ENCODE peak calls at places on chromosomes 1 and 21, in six cellular contexts. Q is HCT116, L is sigmoid colon, R is esophagus muscularis mucosa, V is spleen, M is endothelial cell of umbilical vein. H is an unnamed sample.

GRCh38 chr1:41361495-41362356 is 492 bp downstream of the FOXO6 start:
- DNase-seq in Q (no peak), L (no peak), R (no peak), V (peak; percentile 90), M (peak; percentile 14), H (no peak)

GRCh38 chr1:55329091-55329490 is 113.9 kb upstream of the USP24 start:
- DNase-seq in Q (no peak), L (no peak), R (no peak), V (no peak), M (no peak), H (no peak)

GRCh38 chr1:20100632-20101355 is 18.5 kb downstream of the PLA2G2D start:
- DNase-seq in Q (peak; percentile 52), L (peak; percentile 70), R (no peak), V (no peak), M (peak; percentile 43), H (peak; percentile 46)

GRCh38 chr1:222464841-222465210 is 83.1 kb downstream of the HHIPL2 start:
- DNase-seq in Q (peak; percentile 68), L (peak; percentile 67), R (no peak), V (peak; percentile 84), M (peak; percentile 75), H (peak; percentile 44)

GRCh38 chr1:28028873-28029654 is 59.3 kb downstream of the EYA3 start:
- DNase-seq in Q (no peak), L (no peak), R (no peak), V (no peak), M (peak; percentile 75), H (no peak)

GRCh38 chr1:147627435-147628110 is 42.8 kb downstream of the ACP6 start:
- DNase-seq in Q (peak; percentile 13), L (no peak), R (no peak), V (peak; percentile 86), M (peak; percentile 48), H (peak; percentile 49)

GRCh38 chr1:84435159-84435558 is 36.9 kb downstream of the DNASE2B start:
- DNase-seq in Q (no peak), L (no peak), R (no peak), V (no peak), M (no peak), H (no peak)

GRCh38 chr21:42547001-42547905 is 33.6 kb downstream of the SLC37A1 start:
- DNase-seq in Q (no peak), L (peak; percentile 56), R (no peak), V (peak; percentile 66), M (no peak), H (no peak)

GRCh38 chr1:17121881-17122280 is 2.6 kb upstream of the PADI2 start:
- DNase-seq in Q (no peak), L (no peak), R (no peak), V (peak; percentile 65), M (no peak), H (no peak)

GRCh38 chr1:158806909-158807601 is 24.1 kb upstream of the MNDA start:
- DNase-seq in Q (no peak), L (no peak), R (no peak), V (no peak), M (no peak), H (no peak)

GRCh38 chr21:36719614-36720013 is 20.7 kb downstream of the SIM2 start:
- DNase-seq in Q (no peak), L (peak; percentile 20), R (no peak), V (peak; percentile 28), M (no peak), H (peak; percentile 93)

GRCh38 chr1:25469177-25469576 is 38.5 kb downstream of the MACO1 start:
- DNase-seq in Q (no peak), L (no peak), R (no peak), V (no peak), M (peak; percentile 81), H (no peak)

GRCh38 chr1:175015243-175015642 is 8.0 kb downstream of the MRPS14 start:
- DNase-seq in Q (no peak), L (no peak), R (no peak), V (no peak), M (no peak), H (no peak)

GRCh38 chr1:1627842-1628655 is 3.9 kb upstream of the MMP23B start:
- DNase-seq in Q (peak; percentile 48), L (peak; percentile 65), R (no peak), V (peak; percentile 87), M (no peak), H (no peak)

GRCh38 chr21:33685613-33686197 is 43.4 kb downstream of the ITSN1 start:
- DNase-seq in Q (no peak), L (no peak), R (no peak), V (no peak), M (peak; percentile 82), H (no peak)

GRCh38 chr1:225299624-225300023 is 128.2 kb downstream of the LBR start:
- DNase-seq in Q (no peak), L (no peak), R (no peak), V (no peak), M (no peak), H (no peak)

GRCh38 chr1:117663156-117663902 is 57.5 kb downstream of the TENT5C start:
- DNase-seq in Q (no peak), L (no peak), R (no peak), V (no peak), M (no peak), H (no peak)

GRCh38 chr1:38068220-38068979 is 21.8 kb upstream of the POU3F1 start:
- DNase-seq in Q (no peak), L (no peak), R (no peak), V (no peak), M (no peak), H (no peak)

DNA sequence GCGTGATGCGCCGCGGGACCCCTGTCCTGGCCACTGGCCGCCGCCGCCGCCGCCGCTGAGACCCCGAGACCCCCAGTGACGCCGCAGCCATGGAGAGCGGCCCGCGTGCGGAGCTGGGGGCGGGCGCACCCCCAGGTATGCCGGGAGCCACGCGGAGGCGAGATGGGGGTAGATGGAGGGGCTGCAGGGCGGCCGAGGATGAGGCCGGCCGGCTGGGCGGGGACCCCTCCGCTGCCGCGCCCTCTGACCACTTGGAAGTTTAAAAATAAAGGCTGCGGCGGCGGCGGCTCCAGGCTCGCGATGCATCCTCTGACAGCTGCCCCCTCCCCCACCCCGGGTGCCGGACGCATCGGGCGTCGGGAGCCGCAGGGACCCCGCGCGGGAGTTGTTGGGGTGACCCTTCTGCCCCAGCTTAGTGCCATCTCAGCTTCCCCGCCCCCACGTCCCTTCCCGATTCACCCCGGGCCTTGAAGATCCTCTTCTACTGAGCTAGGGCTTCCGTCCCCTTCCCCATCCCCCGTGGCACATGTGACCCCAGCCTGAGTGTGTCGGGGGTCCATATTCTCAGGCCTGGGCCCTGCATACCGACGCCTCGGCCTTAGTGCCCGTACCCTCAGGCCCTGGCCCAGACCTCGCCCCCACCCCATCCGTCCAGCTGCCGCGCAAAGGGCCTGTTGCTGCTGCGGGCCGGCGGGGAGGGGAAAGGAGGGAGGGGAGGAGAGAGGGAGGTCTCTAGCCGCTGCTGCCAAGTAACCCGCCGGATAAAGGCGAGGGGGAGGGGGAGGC is 562 bp downstream of the MAP7D1 start:
- DNase-seq in Q (no peak), L (peak; percentile 85), R (no peak), V (peak; percentile 93), M (peak; percentile 82), H (peak; percentile 67)
- TF ChIP-seq POLR2AphosphoS5 in Q (peak; percentile 25), L (peak; percentile 64), R (peak; percentile 39), V (peak; percentile 82), M (peak; percentile 16), H (no peak)

DNA sequence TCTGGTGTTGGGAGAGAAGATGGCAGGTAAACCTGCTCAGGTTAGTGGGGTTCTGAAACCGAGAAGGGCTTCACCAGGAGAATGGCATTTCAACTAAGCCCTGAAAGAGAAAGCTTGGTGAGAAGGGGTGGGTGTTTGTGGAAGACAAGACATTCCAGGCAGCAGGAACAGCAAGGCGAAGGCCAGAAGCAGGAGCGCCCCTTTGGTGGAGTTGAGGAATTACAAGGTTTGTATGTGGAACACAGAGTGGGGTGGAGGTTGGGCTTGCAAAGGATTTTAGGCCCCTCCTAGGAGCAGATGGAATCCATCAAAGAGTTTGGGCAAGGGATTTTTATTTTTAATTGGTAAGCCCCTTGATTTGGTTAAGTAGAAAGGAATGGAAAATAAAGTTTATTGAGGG is 24.8 kb upstream of the ELOA start:
- DNase-seq in Q (peak; percentile 56), L (no peak), R (no peak), V (peak; percentile 30), M (peak; percentile 29), H (no peak)
- TF ChIP-seq CTCF in Q (peak; percentile 13), L (no peak), R (peak; percentile 42), V (peak; percentile 15), M (peak; percentile 43), H (peak; percentile 17)

GRCh38 chr1:5447479-5448070 is 544.6 kb downstream of the NPHP4 start:
- DNase-seq in Q (no peak), L (no peak), R (no peak), V (no peak), M (no peak), H (peak; percentile 56)

GRCh38 chr1:5448486-5448885 is 543.7 kb downstream of the NPHP4 start:
- DNase-seq in Q (peak; percentile 1), L (no peak), R (no peak), V (no peak), M (no peak), H (no peak)

GRCh38 chr1:5444365-5444890 is 547.8 kb downstream of the NPHP4 start:
- DNase-seq in Q (no peak), L (no peak), R (no peak), V (no peak), M (no peak), H (no peak)
- H3K9me3 ChIP-seq in Q (no peaks in the 10 kb centered on the region), L (no peaks in the 10 kb centered on the region), R (peaks cover 11% of the 10 kb centered on the region), V (no peaks in the 10 kb centered on the region), M (peaks cover 10% of the 10 kb centered on the region), H (no peaks in the 10 kb centered on the region)

GRCh38 chr1:178724386-178724733 is 684 bp upstream of the RALGPS2 start:
- DNase-seq in Q (no peak), L (no peak), R (no peak), V (no peak), M (peak; percentile 26), H (no peak)

GRCh38 chr1:178726545-178726944 is 1.5 kb downstream of the RALGPS2 start:
- DNase-seq in Q (no peak), L (no peak), R (no peak), V (no peak), M (no peak), H (no peak)

GRCh38 chr1:178724734-178725602 is at the start of gene RALGPS2:
- DNase-seq in Q (no peak), L (peak; percentile 82), R (no peak), V (peak; percentile 95), M (peak; percentile 84), H (peak; percentile 80)

GRCh38 chr1:178725603-178726517 is 816 bp downstream of the RALGPS2 start:
- DNase-seq in Q (peak; percentile 83), L (peak; percentile 83), R (no peak), V (peak; percentile 91), M (peak; percentile 86), H (peak; percentile 87)

DNA sequence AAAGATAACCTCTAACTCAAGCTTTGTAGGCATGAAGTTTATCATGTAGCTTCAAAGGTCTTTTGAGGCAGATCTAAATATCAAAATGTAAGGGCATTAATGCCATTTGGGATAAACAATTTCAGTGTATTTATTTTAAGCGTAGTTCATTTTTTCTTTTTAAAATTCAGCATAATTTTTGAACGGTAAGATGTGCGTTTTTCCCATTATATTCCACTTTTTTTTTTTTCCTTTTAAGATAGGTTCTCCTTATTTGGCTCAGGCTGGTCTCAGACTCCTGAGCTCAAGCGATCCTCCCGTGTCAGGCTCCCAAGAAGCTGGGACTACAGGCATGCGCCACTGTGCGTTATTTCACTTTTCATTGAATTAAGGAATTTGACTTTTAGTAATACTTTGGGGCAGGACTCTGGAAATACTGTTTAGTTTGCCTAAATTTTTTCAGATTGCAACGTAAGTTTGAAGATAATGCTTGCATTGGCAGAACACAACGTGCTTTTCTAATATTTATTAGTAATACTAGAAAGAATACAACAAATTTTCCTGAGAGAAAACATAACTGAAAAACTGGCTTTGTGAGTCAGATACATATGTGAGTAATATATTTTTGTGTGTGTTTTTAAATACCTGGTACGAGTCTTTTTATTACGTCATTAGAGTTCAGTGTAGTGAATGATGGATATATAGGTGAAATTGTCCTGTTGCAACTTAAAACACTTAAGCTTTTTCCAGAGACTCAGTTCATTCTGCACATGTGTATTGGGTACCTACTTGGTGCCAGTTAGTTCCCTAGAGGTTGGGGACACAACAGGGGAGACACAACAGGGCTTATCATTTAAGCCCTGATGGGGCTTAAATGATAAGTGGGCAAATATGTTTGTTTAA is 2.2 kb downstream of the RALGPS2 start:
- DNase-seq in Q (no peak), L (no peak), R (no peak), V (no peak), M (no peak), H (no peak)
- TF ChIP-seq POLR2AphosphoS5 in Q (no peak), L (no peak), R (no peak), V (no peak), M (no peak), H (no peak)

H was measured in transverse colon.